ENCODE peak calls at places on chromosomes 7 and 10, in nine cellular contexts. One of them, this sample, is unnamed.

GRCh38 chr7:100723732-100724275 is 3.5 kb downstream of the EPO start:
- DNase-seq in activated CD8-positive, alpha-beta memory T cell treated with anti-CD3 and anti-CD28 coated beads for 24 hours: no peak
- DNase-seq in endodermal cell: no peak
- DNase-seq in NCI-H2081: no peak
- DNase-seq in stimulated activated CD8-positive, alpha-beta memory T cell treated with anti-CD3 and anti-CD28 coated beads, Interleukin-15, amount 100 ng/mL, for 24 hours: no peak
- DNase-seq in lung: no peak
- DNase-seq in CD4-positive, alpha-beta T cell: no peak
- DNase-seq in T-helper 17 cell: no peak
- DNase-seq in NCI-H187: no peak
- DNase-seq in this sample: no peak

GRCh38 chr7:132455306-132455705 is 121.0 kb downstream of the PLXNA4 start:
- DNase-seq in NCI-H187: peak
- DNase-seq in NCI-H2081: no peak
- DNase-seq in stimulated activated CD8-positive, alpha-beta memory T cell treated with anti-CD3 and anti-CD28 coated beads, Interleukin-15, amount 100 ng/mL, for 24 hours: no peak
- DNase-seq in T-helper 17 cell: no peak
- DNase-seq in endodermal cell: no peak
- DNase-seq in lung: no peak
- DNase-seq in CD4-positive, alpha-beta T cell: no peak
- DNase-seq in activated CD8-positive, alpha-beta memory T cell treated with anti-CD3 and anti-CD28 coated beads for 24 hours: peak
- DNase-seq in this sample: peak

GRCh38 chr7:85554294-85554877 is 367.5 kb upstream of the SEMA3D start:
- DNase-seq in lung: no peak
- DNase-seq in NCI-H187: no peak
- DNase-seq in activated CD8-positive, alpha-beta memory T cell treated with anti-CD3 and anti-CD28 coated beads for 24 hours: no peak
- DNase-seq in endodermal cell: no peak
- DNase-seq in T-helper 17 cell: no peak
- DNase-seq in CD4-positive, alpha-beta T cell: no peak
- DNase-seq in NCI-H2081: peak
- DNase-seq in stimulated activated CD8-positive, alpha-beta memory T cell treated with anti-CD3 and anti-CD28 coated beads, Interleukin-15, amount 100 ng/mL, for 24 hours: no peak
- DNase-seq in this sample: no peak

GRCh38 chr7:2030475-2031456 is 202.0 kb downstream of the MAD1L1 start:
- DNase-seq in endodermal cell: no peak
- DNase-seq in NCI-H187: no peak
- DNase-seq in activated CD8-positive, alpha-beta memory T cell treated with anti-CD3 and anti-CD28 coated beads for 24 hours: no peak
- DNase-seq in lung: no peak
- DNase-seq in CD4-positive, alpha-beta T cell: no peak
- DNase-seq in stimulated activated CD8-positive, alpha-beta memory T cell treated with anti-CD3 and anti-CD28 coated beads, Interleukin-15, amount 100 ng/mL, for 24 hours: no peak
- DNase-seq in T-helper 17 cell: no peak
- DNase-seq in NCI-H2081: no peak
- DNase-seq in this sample: peak

GRCh38 chr10:86536294-86536861 is 14.8 kb upstream of the WAPL start:
- DNase-seq in endodermal cell: peak
- DNase-seq in NCI-H2081: no peak
- DNase-seq in CD4-positive, alpha-beta T cell: peak
- DNase-seq in lung: no peak
- DNase-seq in activated CD8-positive, alpha-beta memory T cell treated with anti-CD3 and anti-CD28 coated beads for 24 hours: peak
- DNase-seq in stimulated activated CD8-positive, alpha-beta memory T cell treated with anti-CD3 and anti-CD28 coated beads, Interleukin-15, amount 100 ng/mL, for 24 hours: no peak
- DNase-seq in T-helper 17 cell: peak
- DNase-seq in NCI-H187: no peak
- DNase-seq in this sample: peak

GRCh38 chr7:833601-834258 is 1.5 kb downstream of the SUN1 start:
- DNase-seq in stimulated activated CD8-positive, alpha-beta memory T cell treated with anti-CD3 and anti-CD28 coated beads, Interleukin-15, amount 100 ng/mL, for 24 hours: no peak
- DNase-seq in CD4-positive, alpha-beta T cell: no peak
- DNase-seq in NCI-H2081: no peak
- DNase-seq in NCI-H187: no peak
- DNase-seq in endodermal cell: no peak
- DNase-seq in T-helper 17 cell: no peak
- DNase-seq in activated CD8-positive, alpha-beta memory T cell treated with anti-CD3 and anti-CD28 coated beads for 24 hours: no peak
- DNase-seq in lung: no peak
- DNase-seq in this sample: no peak

GRCh38 chr10:22560391-22561239 is 153.8 kb downstream of the PIP4K2A start:
- DNase-seq in NCI-H2081: peak
- DNase-seq in T-helper 17 cell: no peak
- DNase-seq in endodermal cell: no peak
- DNase-seq in activated CD8-positive, alpha-beta memory T cell treated with anti-CD3 and anti-CD28 coated beads for 24 hours: no peak
- DNase-seq in NCI-H187: no peak
- DNase-seq in stimulated activated CD8-positive, alpha-beta memory T cell treated with anti-CD3 and anti-CD28 coated beads, Interleukin-15, amount 100 ng/mL, for 24 hours: no peak
- DNase-seq in lung: no peak
- DNase-seq in CD4-positive, alpha-beta T cell: no peak
- DNase-seq in this sample: no peak

GRCh38 chr10:86863443-86863842 is 94.0 kb downstream of the MMRN2 start:
- DNase-seq in NCI-H2081: no peak
- DNase-seq in NCI-H187: no peak
- DNase-seq in activated CD8-positive, alpha-beta memory T cell treated with anti-CD3 and anti-CD28 coated beads for 24 hours: no peak
- DNase-seq in T-helper 17 cell: no peak
- DNase-seq in CD4-positive, alpha-beta T cell: no peak
- DNase-seq in stimulated activated CD8-positive, alpha-beta memory T cell treated with anti-CD3 and anti-CD28 coated beads, Interleukin-15, amount 100 ng/mL, for 24 hours: no peak
- DNase-seq in lung: no peak
- DNase-seq in endodermal cell: peak
- DNase-seq in this sample: no peak

GRCh38 chr7:128770238-128770637 is 5.4 kb downstream of the OPN1SW start:
- DNase-seq in activated CD8-positive, alpha-beta memory T cell treated with anti-CD3 and anti-CD28 coated beads for 24 hours: no peak
- DNase-seq in CD4-positive, alpha-beta T cell: no peak
- DNase-seq in NCI-H187: no peak
- DNase-seq in NCI-H2081: no peak
- DNase-seq in T-helper 17 cell: no peak
- DNase-seq in endodermal cell: no peak
- DNase-seq in stimulated activated CD8-positive, alpha-beta memory T cell treated with anti-CD3 and anti-CD28 coated beads, Interleukin-15, amount 100 ng/mL, for 24 hours: no peak
- DNase-seq in lung: no peak
- DNase-seq in this sample: no peak

GRCh38 chr7:96388166-96388565 is 66.3 kb upstream of the SLC25A13 start:
- DNase-seq in lung: no peak
- DNase-seq in stimulated activated CD8-positive, alpha-beta memory T cell treated with anti-CD3 and anti-CD28 coated beads, Interleukin-15, amount 100 ng/mL, for 24 hours: no peak
- DNase-seq in T-helper 17 cell: no peak
- DNase-seq in NCI-H2081: no peak
- DNase-seq in endodermal cell: no peak
- DNase-seq in CD4-positive, alpha-beta T cell: no peak
- DNase-seq in activated CD8-positive, alpha-beta memory T cell treated with anti-CD3 and anti-CD28 coated beads for 24 hours: no peak
- DNase-seq in NCI-H187: no peak
- DNase-seq in this sample: no peak

GRCh38 chr7:155282671-155283070 is 15.0 kb upstream of the INSIG1 start:
- DNase-seq in CD4-positive, alpha-beta T cell: no peak
- DNase-seq in endodermal cell: no peak
- DNase-seq in NCI-H2081: no peak
- DNase-seq in NCI-H187: no peak
- DNase-seq in stimulated activated CD8-positive, alpha-beta memory T cell treated with anti-CD3 and anti-CD28 coated beads, Interleukin-15, amount 100 ng/mL, for 24 hours: no peak
- DNase-seq in T-helper 17 cell: no peak
- DNase-seq in lung: no peak
- DNase-seq in activated CD8-positive, alpha-beta memory T cell treated with anti-CD3 and anti-CD28 coated beads for 24 hours: no peak
- DNase-seq in this sample: no peak

GRCh38 chr7:44307905-44308740 is 17.3 kb downstream of the CAMK2B start:
- DNase-seq in lung: peak
- DNase-seq in NCI-H187: no peak
- DNase-seq in activated CD8-positive, alpha-beta memory T cell treated with anti-CD3 and anti-CD28 coated beads for 24 hours: peak
- DNase-seq in endodermal cell: peak
- DNase-seq in CD4-positive, alpha-beta T cell: no peak
- DNase-seq in NCI-H2081: no peak
- DNase-seq in T-helper 17 cell: no peak
- DNase-seq in stimulated activated CD8-positive, alpha-beta memory T cell treated with anti-CD3 and anti-CD28 coated beads, Interleukin-15, amount 100 ng/mL, for 24 hours: no peak
- DNase-seq in this sample: no peak

GRCh38 chr7:30974605-30975256 is 11.0 kb downstream of the GHRHR start:
- DNase-seq in NCI-H187: peak
- DNase-seq in endodermal cell: peak
- DNase-seq in activated CD8-positive, alpha-beta memory T cell treated with anti-CD3 and anti-CD28 coated beads for 24 hours: peak
- DNase-seq in stimulated activated CD8-positive, alpha-beta memory T cell treated with anti-CD3 and anti-CD28 coated beads, Interleukin-15, amount 100 ng/mL, for 24 hours: no peak
- DNase-seq in NCI-H2081: peak
- DNase-seq in T-helper 17 cell: peak
- DNase-seq in lung: peak
- DNase-seq in CD4-positive, alpha-beta T cell: no peak
- DNase-seq in this sample: no peak

GRCh38 chr7:151864561-151864960 is 12.4 kb downstream of the PRKAG2 start:
- DNase-seq in lung: no peak
- DNase-seq in T-helper 17 cell: no peak
- DNase-seq in CD4-positive, alpha-beta T cell: no peak
- DNase-seq in stimulated activated CD8-positive, alpha-beta memory T cell treated with anti-CD3 and anti-CD28 coated beads, Interleukin-15, amount 100 ng/mL, for 24 hours: no peak
- DNase-seq in activated CD8-positive, alpha-beta memory T cell treated with anti-CD3 and anti-CD28 coated beads for 24 hours: no peak
- DNase-seq in NCI-H2081: no peak
- DNase-seq in endodermal cell: no peak
- DNase-seq in NCI-H187: no peak
- DNase-seq in this sample: no peak

GRCh38 chr7:29106128-29106988 is 40.0 kb downstream of the CPVL start:
- DNase-seq in lung: peak
- DNase-seq in stimulated activated CD8-positive, alpha-beta memory T cell treated with anti-CD3 and anti-CD28 coated beads, Interleukin-15, amount 100 ng/mL, for 24 hours: no peak
- DNase-seq in NCI-H2081: peak
- DNase-seq in CD4-positive, alpha-beta T cell: no peak
- DNase-seq in T-helper 17 cell: no peak
- DNase-seq in endodermal cell: peak
- DNase-seq in NCI-H187: peak
- DNase-seq in activated CD8-positive, alpha-beta memory T cell treated with anti-CD3 and anti-CD28 coated beads for 24 hours: peak
- DNase-seq in this sample: no peak

GRCh38 chr10:37535459-37536246 is 321.8 kb downstream of the ZNF248 start:
- DNase-seq in NCI-H2081: no peak
- DNase-seq in CD4-positive, alpha-beta T cell: no peak
- DNase-seq in NCI-H187: no peak
- DNase-seq in T-helper 17 cell: no peak
- DNase-seq in activated CD8-positive, alpha-beta memory T cell treated with anti-CD3 and anti-CD28 coated beads for 24 hours: no peak
- DNase-seq in endodermal cell: no peak
- DNase-seq in stimulated activated CD8-positive, alpha-beta memory T cell treated with anti-CD3 and anti-CD28 coated beads, Interleukin-15, amount 100 ng/mL, for 24 hours: no peak
- DNase-seq in lung: no peak
- DNase-seq in this sample: no peak

GRCh38 chr7:85564861-85565630 is 378.2 kb upstream of the SEMA3D start:
- DNase-seq in stimulated activated CD8-positive, alpha-beta memory T cell treated with anti-CD3 and anti-CD28 coated beads, Interleukin-15, amount 100 ng/mL, for 24 hours: no peak
- DNase-seq in activated CD8-positive, alpha-beta memory T cell treated with anti-CD3 and anti-CD28 coated beads for 24 hours: no peak
- DNase-seq in lung: no peak
- DNase-seq in NCI-H2081: no peak
- DNase-seq in endodermal cell: no peak
- DNase-seq in NCI-H187: no peak
- DNase-seq in CD4-positive, alpha-beta T cell: no peak
- DNase-seq in T-helper 17 cell: no peak
- DNase-seq in this sample: no peak

GRCh38 chr7:27409311-27409710 is 166.7 kb downstream of the EVX1 start:
- DNase-seq in NCI-H187: no peak
- DNase-seq in activated CD8-positive, alpha-beta memory T cell treated with anti-CD3 and anti-CD28 coated beads for 24 hours: no peak
- DNase-seq in T-helper 17 cell: no peak
- DNase-seq in CD4-positive, alpha-beta T cell: no peak
- DNase-seq in stimulated activated CD8-positive, alpha-beta memory T cell treated with anti-CD3 and anti-CD28 coated beads, Interleukin-15, amount 100 ng/mL, for 24 hours: no peak
- DNase-seq in lung: no peak
- DNase-seq in NCI-H2081: no peak
- DNase-seq in endodermal cell: no peak
- DNase-seq in this sample: no peak

GRCh38 chr7:138919256-138919655 is 61.9 kb downstream of the KIAA1549 start:
- DNase-seq in T-helper 17 cell: no peak
- DNase-seq in activated CD8-positive, alpha-beta memory T cell treated with anti-CD3 and anti-CD28 coated beads for 24 hours: peak
- DNase-seq in NCI-H2081: no peak
- DNase-seq in stimulated activated CD8-positive, alpha-beta memory T cell treated with anti-CD3 and anti-CD28 coated beads, Interleukin-15, amount 100 ng/mL, for 24 hours: no peak
- DNase-seq in CD4-positive, alpha-beta T cell: no peak
- DNase-seq in lung: no peak
- DNase-seq in endodermal cell: no peak
- DNase-seq in NCI-H187: no peak
- DNase-seq in this sample: no peak

GRCh38 chr7:15214981-15215380 is 312.4 kb upstream of the DGKB start:
- DNase-seq in stimulated activated CD8-positive, alpha-beta memory T cell treated with anti-CD3 and anti-CD28 coated beads, Interleukin-15, amount 100 ng/mL, for 24 hours: no peak
- DNase-seq in lung: no peak
- DNase-seq in T-helper 17 cell: no peak
- DNase-seq in activated CD8-positive, alpha-beta memory T cell treated with anti-CD3 and anti-CD28 coated beads for 24 hours: no peak
- DNase-seq in NCI-H2081: no peak
- DNase-seq in NCI-H187: no peak
- DNase-seq in CD4-positive, alpha-beta T cell: no peak
- DNase-seq in endodermal cell: no peak
- DNase-seq in this sample: no peak

GRCh38 chr10:97898429-97898828 is 48.8 kb downstream of the GOLGA7B start:
- DNase-seq in endodermal cell: no peak
- DNase-seq in CD4-positive, alpha-beta T cell: no peak
- DNase-seq in stimulated activated CD8-positive, alpha-beta memory T cell treated with anti-CD3 and anti-CD28 coated beads, Interleukin-15, amount 100 ng/mL, for 24 hours: no peak
- DNase-seq in NCI-H187: no peak
- DNase-seq in activated CD8-positive, alpha-beta memory T cell treated with anti-CD3 and anti-CD28 coated beads for 24 hours: no peak
- DNase-seq in T-helper 17 cell: no peak
- DNase-seq in NCI-H2081: no peak
- DNase-seq in lung: no peak
- DNase-seq in this sample: no peak

GRCh38 chr10:74177140-74177677 is 26.2 kb downstream of the ADK start:
- DNase-seq in CD4-positive, alpha-beta T cell: no peak
- DNase-seq in lung: peak
- DNase-seq in stimulated activated CD8-positive, alpha-beta memory T cell treated with anti-CD3 and anti-CD28 coated beads, Interleukin-15, amount 100 ng/mL, for 24 hours: peak
- DNase-seq in activated CD8-positive, alpha-beta memory T cell treated with anti-CD3 and anti-CD28 coated beads for 24 hours: no peak
- DNase-seq in T-helper 17 cell: no peak
- DNase-seq in endodermal cell: peak
- DNase-seq in NCI-H187: no peak
- DNase-seq in NCI-H2081: peak
- DNase-seq in this sample: no peak

GRCh38 chr7:151814400-151814914 is 62.5 kb downstream of the PRKAG2 start:
- DNase-seq in T-helper 17 cell: no peak
- DNase-seq in lung: no peak
- DNase-seq in NCI-H2081: no peak
- DNase-seq in CD4-positive, alpha-beta T cell: no peak
- DNase-seq in stimulated activated CD8-positive, alpha-beta memory T cell treated with anti-CD3 and anti-CD28 coated beads, Interleukin-15, amount 100 ng/mL, for 24 hours: no peak
- DNase-seq in endodermal cell: peak
- DNase-seq in NCI-H187: no peak
- DNase-seq in activated CD8-positive, alpha-beta memory T cell treated with anti-CD3 and anti-CD28 coated beads for 24 hours: no peak
- DNase-seq in this sample: no peak

GRCh38 chr10:8151086-8151485 is 96.6 kb downstream of the GATA3 start:
- DNase-seq in stimulated activated CD8-positive, alpha-beta memory T cell treated with anti-CD3 and anti-CD28 coated beads, Interleukin-15, amount 100 ng/mL, for 24 hours: no peak
- DNase-seq in CD4-positive, alpha-beta T cell: no peak
- DNase-seq in endodermal cell: no peak
- DNase-seq in activated CD8-positive, alpha-beta memory T cell treated with anti-CD3 and anti-CD28 coated beads for 24 hours: no peak
- DNase-seq in NCI-H187: no peak
- DNase-seq in T-helper 17 cell: no peak
- DNase-seq in NCI-H2081: no peak
- DNase-seq in lung: no peak
- DNase-seq in this sample: no peak

GRCh38 chr10:24944512-24945255 is 7.7 kb downstream of the PRTFDC1 start:
- DNase-seq in T-helper 17 cell: no peak
- DNase-seq in CD4-positive, alpha-beta T cell: no peak
- DNase-seq in NCI-H187: no peak
- DNase-seq in NCI-H2081: no peak
- DNase-seq in endodermal cell: peak
- DNase-seq in lung: no peak
- DNase-seq in activated CD8-positive, alpha-beta memory T cell treated with anti-CD3 and anti-CD28 coated beads for 24 hours: no peak
- DNase-seq in stimulated activated CD8-positive, alpha-beta memory T cell treated with anti-CD3 and anti-CD28 coated beads, Interleukin-15, amount 100 ng/mL, for 24 hours: no peak
- DNase-seq in this sample: no peak

GRCh38 chr7:44961844-44962482 is 16.9 kb downstream of the MYO1G start:
- DNase-seq in CD4-positive, alpha-beta T cell: no peak
- DNase-seq in stimulated activated CD8-positive, alpha-beta memory T cell treated with anti-CD3 and anti-CD28 coated beads, Interleukin-15, amount 100 ng/mL, for 24 hours: no peak
- DNase-seq in endodermal cell: no peak
- DNase-seq in NCI-H2081: no peak
- DNase-seq in activated CD8-positive, alpha-beta memory T cell treated with anti-CD3 and anti-CD28 coated beads for 24 hours: peak
- DNase-seq in T-helper 17 cell: no peak
- DNase-seq in NCI-H187: no peak
- DNase-seq in lung: no peak
- DNase-seq in this sample: no peak

GRCh38 chr7:133980794-133981193 is 146.3 kb upstream of the LRGUK start:
- DNase-seq in CD4-positive, alpha-beta T cell: no peak
- DNase-seq in endodermal cell: no peak
- DNase-seq in T-helper 17 cell: no peak
- DNase-seq in activated CD8-positive, alpha-beta memory T cell treated with anti-CD3 and anti-CD28 coated beads for 24 hours: no peak
- DNase-seq in NCI-H2081: peak
- DNase-seq in NCI-H187: no peak
- DNase-seq in lung: no peak
- DNase-seq in stimulated activated CD8-positive, alpha-beta memory T cell treated with anti-CD3 and anti-CD28 coated beads, Interleukin-15, amount 100 ng/mL, for 24 hours: no peak
- DNase-seq in this sample: no peak

GRCh38 chr7:96589038-96589437 is 120.6 kb downstream of the SEM1 start:
- DNase-seq in endodermal cell: peak
- DNase-seq in stimulated activated CD8-positive, alpha-beta memory T cell treated with anti-CD3 and anti-CD28 coated beads, Interleukin-15, amount 100 ng/mL, for 24 hours: no peak
- DNase-seq in CD4-positive, alpha-beta T cell: no peak
- DNase-seq in NCI-H187: no peak
- DNase-seq in T-helper 17 cell: no peak
- DNase-seq in NCI-H2081: peak
- DNase-seq in lung: no peak
- DNase-seq in activated CD8-positive, alpha-beta memory T cell treated with anti-CD3 and anti-CD28 coated beads for 24 hours: no peak
- DNase-seq in this sample: no peak

GRCh38 chr7:101519324-101520017 is 109.6 kb downstream of the MYL10 start:
- DNase-seq in activated CD8-positive, alpha-beta memory T cell treated with anti-CD3 and anti-CD28 coated beads for 24 hours: no peak
- DNase-seq in stimulated activated CD8-positive, alpha-beta memory T cell treated with anti-CD3 and anti-CD28 coated beads, Interleukin-15, amount 100 ng/mL, for 24 hours: no peak
- DNase-seq in NCI-H2081: no peak
- DNase-seq in NCI-H187: no peak
- DNase-seq in CD4-positive, alpha-beta T cell: no peak
- DNase-seq in T-helper 17 cell: no peak
- DNase-seq in lung: no peak
- DNase-seq in endodermal cell: no peak
- DNase-seq in this sample: no peak

GRCh38 chr10:47159361-47160228 is 140.4 kb upstream of the GDF10 start:
- DNase-seq in T-helper 17 cell: no peak
- DNase-seq in activated CD8-positive, alpha-beta memory T cell treated with anti-CD3 and anti-CD28 coated beads for 24 hours: no peak
- DNase-seq in endodermal cell: peak
- DNase-seq in NCI-H2081: no peak
- DNase-seq in CD4-positive, alpha-beta T cell: no peak
- DNase-seq in stimulated activated CD8-positive, alpha-beta memory T cell treated with anti-CD3 and anti-CD28 coated beads, Interleukin-15, amount 100 ng/mL, for 24 hours: no peak
- DNase-seq in NCI-H187: no peak
- DNase-seq in lung: no peak
- DNase-seq in this sample: no peak

GRCh38 chr10:97629289-97629688 is 4.0 kb downstream of the MORN4 start:
- DNase-seq in NCI-H2081: no peak
- DNase-seq in endodermal cell: no peak
- DNase-seq in lung: no peak
- DNase-seq in stimulated activated CD8-positive, alpha-beta memory T cell treated with anti-CD3 and anti-CD28 coated beads, Interleukin-15, amount 100 ng/mL, for 24 hours: no peak
- DNase-seq in CD4-positive, alpha-beta T cell: no peak
- DNase-seq in activated CD8-positive, alpha-beta memory T cell treated with anti-CD3 and anti-CD28 coated beads for 24 hours: no peak
- DNase-seq in T-helper 17 cell: no peak
- DNase-seq in NCI-H187: no peak
- DNase-seq in this sample: no peak